ENCODE peak calls at places on chromosomes 1 and 21, in six cellular contexts. K, N, G, C, I and A are unnamed samples.

GRCh38 chr21:17089121-17089520 is 423.7 kb upstream of the CXADR start:
- DNase-seq in G (no peak), I (no peak), N (no peak), C (no peak), K (no peak), A (no peak)

GRCh38 chr1:43711524-43712386 is 4.4 kb downstream of the ST3GAL3 start:
- DNase-seq in I (peak; percentile 84), N (peak; percentile 76), C (no peak), G (peak; percentile 33), K (no peak), A (no peak)

GRCh38 chr1:177077734-177078489 is 86.6 kb downstream of the ASTN1 start:
- DNase-seq in I (peak; percentile 15), N (no peak), C (no peak), K (no peak), G (no peak), A (no peak)

GRCh38 chr1:169527461-169528213 is 41.9 kb upstream of the SLC19A2 start:
- DNase-seq in I (peak; percentile 78), K (no peak), C (no peak), N (no peak), G (no peak), A (no peak)

GRCh38 chr1:98988906-98989603 is 15.6 kb downstream of the PLPPR5 start:
- DNase-seq in I (no peak), G (no peak), K (no peak), C (no peak), N (no peak), A (no peak)

GRCh38 chr1:206770531-206771352 is at the start of gene IL19:
- DNase-seq in N (peak; percentile 41), I (peak; percentile 72), K (no peak), C (no peak), G (no peak), A (peak; percentile 5)

GRCh38 chr1:1914101-1914811 is 804 bp upstream of the CALML6 start:
- DNase-seq in G (no peak), C (no peak), N (no peak), I (no peak), K (no peak), A (no peak)

GRCh38 chr1:233485809-233486398 is 128.0 kb upstream of the KCNK1 start:
- DNase-seq in G (no peak), C (no peak), K (no peak), I (no peak), N (no peak), A (no peak)

GRCh38 chr1:78619446-78619802 is 824 bp upstream of the IFI44L start:
- DNase-seq in I (no peak), N (no peak), K (no peak), G (no peak), C (no peak), A (no peak)

GRCh38 chr1:78617615-78618026 is 2.6 kb upstream of the IFI44L start:
- DNase-seq in K (peak; percentile 90), N (peak; percentile 53), I (peak; percentile 93), G (peak; percentile 86), C (peak; percentile 44), A (peak; percentile 95)

GRCh38 chr1:78622548-78622947 is 2.3 kb downstream of the IFI44L start:
- DNase-seq in K (no peak), I (no peak), G (no peak), C (no peak), N (no peak), A (no peak)

GRCh38 chr1:78619029-78619428 is 1.2 kb upstream of the IFI44L start:
- DNase-seq in C (no peak), I (peak; percentile 11), K (no peak), N (no peak), G (no peak), A (no peak)

DNA sequence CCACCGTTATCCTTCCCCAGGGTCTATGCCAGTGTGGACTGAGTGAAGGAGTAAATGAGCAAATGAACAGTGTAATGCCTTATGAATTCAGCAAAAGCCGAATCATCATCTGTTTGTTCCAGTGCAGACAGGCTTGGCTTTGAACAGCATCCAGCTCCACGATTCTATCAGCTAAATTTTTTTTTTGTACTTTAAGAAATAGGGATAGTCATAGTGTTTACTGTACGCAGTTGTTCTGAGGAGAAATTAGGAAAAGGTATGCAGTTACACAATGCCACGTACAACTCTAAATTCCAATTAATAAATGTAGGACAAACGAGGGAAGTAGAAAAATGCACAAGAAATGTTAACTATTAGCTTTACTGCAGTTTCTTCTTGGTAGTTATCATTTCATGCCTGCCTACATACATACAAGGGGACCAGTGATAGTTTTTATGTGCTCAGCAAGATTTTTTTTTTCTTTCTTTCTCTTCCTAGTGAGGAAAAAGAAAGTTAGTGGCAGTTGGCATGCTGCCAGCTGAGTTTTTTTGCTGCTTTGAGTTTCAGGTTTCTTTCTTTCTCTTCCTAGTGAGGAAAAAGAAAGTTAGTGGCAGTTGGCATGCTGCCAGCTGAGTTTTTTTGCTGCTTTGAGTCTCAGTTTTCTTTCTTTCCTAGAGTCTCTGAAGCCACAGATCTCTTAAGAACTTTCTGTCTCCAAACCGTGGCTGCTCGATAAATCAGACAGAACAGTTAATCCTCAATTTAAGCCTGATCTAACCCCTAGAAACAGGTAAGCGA is at the start of gene IFI44L:
- DNase-seq in G (peak; percentile 87), C (no peak), I (peak; percentile 80), N (no peak), K (no peak), A (no peak)
- H3K4me3 ChIP-seq in G (no peak within 1 kb of the TSS), C (peak within 1 kb of the TSS; percentile 36), I (peak within 1 kb of the TSS; percentile 71), N (peak within 1 kb of the TSS; percentile 20), K (no peak within 1 kb of the TSS), A (no peak within 1 kb of the TSS)

GRCh38 chr1:50971748-50972305 is 1.8 kb downstream of the CDKN2C start:
- DNase-seq in N (no peak), G (no peak), I (no peak), K (no peak), C (no peak), A (no peak)

GRCh38 chr1:50973875-50974617 is 4.0 kb downstream of the CDKN2C start:
- DNase-seq in K (peak; percentile 60), G (no peak), I (no peak), C (no peak), N (no peak), A (peak; percentile 50)

GRCh38 chr1:50973255-50973654 is 3.2 kb downstream of the CDKN2C start:
- DNase-seq in C (no peak), K (no peak), N (no peak), G (no peak), I (no peak), A (no peak)

GRCh38 chr1:50970927-50971582 is 1.0 kb downstream of the CDKN2C start:
- DNase-seq in K (no peak), N (no peak), G (no peak), C (no peak), I (peak; percentile 46), A (no peak)

GRCh38 chr1:50972766-50973165 is 2.7 kb downstream of the CDKN2C start:
- DNase-seq in G (no peak), K (no peak), I (no peak), C (no peak), N (no peak), A (no peak)
- H3F3A ChIP-seq in G (no peaks in the 10 kb centered on the region), K (peaks cover 76% of the 10 kb centered on the region), I (peaks cover 20% of the 10 kb centered on the region), C (peaks cover 28% of the 10 kb centered on the region), N (peaks cover 9% of the 10 kb centered on the region), A (peaks cover 41% of the 10 kb centered on the region)

DNA sequence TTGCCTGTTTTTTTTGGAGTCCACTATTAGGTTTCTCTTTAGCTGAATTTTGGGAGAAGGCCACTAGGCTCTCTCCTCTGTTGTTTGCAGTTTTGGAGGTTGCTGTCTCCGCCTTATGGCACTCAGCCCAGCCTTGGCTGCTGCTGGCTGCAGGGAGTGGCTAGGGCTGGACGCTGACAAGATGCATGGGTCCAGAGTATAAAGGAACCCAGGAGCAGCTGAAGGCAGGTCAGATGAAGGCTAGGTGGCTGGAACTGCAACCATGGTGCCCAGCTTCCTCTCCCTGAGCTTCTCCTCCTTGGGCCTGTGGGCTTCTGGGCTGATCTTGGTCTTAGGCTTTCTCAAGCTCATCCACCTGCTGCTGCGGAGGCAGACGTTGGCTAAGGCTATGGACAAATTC is at the start of gene CYP4B1:
- DNase-seq in N (no peak), G (no peak), C (no peak), I (no peak), K (no peak), A (no peak)
- H3K4me3 ChIP-seq in N (no peak within 1 kb of the TSS), G (no peak within 1 kb of the TSS), C (no peak within 1 kb of the TSS), I (no peak within 1 kb of the TSS), K (no peak within 1 kb of the TSS), A (no peak within 1 kb of the TSS)

GRCh38 chr1:15836772-15837669 is 10.5 kb upstream of the SPEN start:
- DNase-seq in C (no peak), N (no peak), K (peak; percentile 25), I (no peak), G (no peak), A (peak; percentile 65)

GRCh38 chr1:15833842-15834405 is 13.6 kb upstream of the SPEN start:
- DNase-seq in G (no peak), K (no peak), N (no peak), C (no peak), I (peak; percentile 90), A (no peak)

GRCh38 chr1:15835741-15836510 is 11.6 kb upstream of the SPEN start:
- DNase-seq in C (peak; percentile 96), N (peak; percentile 90), I (peak; percentile 100), K (peak; percentile 99), G (peak; percentile 99), A (peak; percentile 96)

GRCh38 chr1:15834406-15835204 is 12.9 kb upstream of the SPEN start:
- DNase-seq in G (peak; percentile 94), K (peak; percentile 97), I (peak; percentile 93), N (peak; percentile 82), C (peak; percentile 89), A (peak; percentile 95)

GRCh38 chr1:15835205-15835740 is 12.2 kb upstream of the SPEN start:
- DNase-seq in N (no peak), K (peak; percentile 77), I (peak; percentile 72), C (peak; percentile 62), G (no peak), A (no peak)
- H3F3A ChIP-seq in N (peaks cover 35% of the 10 kb centered on the region), K (peaks cover 68% of the 10 kb centered on the region), I (peaks cover 24% of the 10 kb centered on the region), C (peaks cover 34% of the 10 kb centered on the region), G (peaks cover 22% of the 10 kb centered on the region), A (peaks cover 9% of the 10 kb centered on the region)

GRCh38 chr1:27597511-27598216 is 6.3 kb downstream of the AHDC1 start:
- DNase-seq in N (no peak), K (no peak), I (no peak), G (no peak), C (no peak), A (no peak)
- H3K4me3 ChIP-seq in N (no peak overlapping the region), K (no peak overlapping the region), I (no peak overlapping the region), G (no peak overlapping the region), C (no peak overlapping the region), A (no peak overlapping the region)